ENCODE peak calls at places on chromosome 6, in seven cellular contexts. F is SK-N-SH, N is AG09309, H is uterus, W is neural progenitor cell, P is RWPE2, D is cardiac fibroblast. C is an unnamed sample.

GRCh38 chr6:30979690-30980089 is 3.8 kb upstream of the MUC21 start:
- DNase-seq in D (no peak), P (no peak), H (no peak), F (no peak), W (no peak), N (no peak), C (no peak)

GRCh38 chr6:39330476-39330875 is 8.0 kb upstream of the KCNK16 start:
- DNase-seq in F (no peak), W (no peak), D (no peak), N (no peak), P (no peak), H (no peak), C (no peak)

GRCh38 chr6:64034331-64034730 is 398.7 kb downstream of the PHF3 start:
- DNase-seq in W (no peak), F (no peak), H (no peak), N (no peak), D (no peak), P (no peak), C (no peak)

GRCh38 chr6:169639653-169640278 is 62.1 kb downstream of the WDR27 start:
- DNase-seq in P (no peak), W (peak), H (peak), F (no peak), D (no peak), N (no peak), C (no peak)

GRCh38 chr6:11411592-11411991 is 126.0 kb upstream of the TMEM170B start:
- DNase-seq in F (no peak), W (no peak), N (no peak), P (no peak), D (no peak), H (no peak), C (no peak)

GRCh38 chr6:96624957-96625356 is 62.0 kb downstream of the FHL5 start:
- DNase-seq in D (no peak), N (no peak), W (no peak), F (no peak), H (no peak), P (no peak), C (no peak)

GRCh38 chr6:166478782-166479592 is 96.2 kb upstream of the MPC1 start:
- DNase-seq in H (no peak), F (no peak), N (no peak), W (no peak), P (no peak), D (no peak), C (no peak)

GRCh38 chr6:88211446-88211845 is 45.3 kb upstream of the CNR1 start:
- DNase-seq in D (no peak), W (peak), N (no peak), H (no peak), P (no peak), F (no peak), C (no peak)

GRCh38 chr6:52503344-52503747 is 73.5 kb downstream of the TRAM2 start:
- DNase-seq in H (no peak), D (peak), F (peak), W (peak), N (no peak), P (no peak), C (no peak)

GRCh38 chr6:12474167-12475140 is 184.3 kb downstream of the EDN1 start:
- DNase-seq in H (no peak), D (no peak), P (no peak), F (no peak), W (no peak), N (no peak), C (no peak)

GRCh38 chr6:131917318-131917717 is 33.9 kb downstream of the CCN2 start:
- DNase-seq in D (no peak), W (no peak), H (no peak), P (no peak), F (no peak), N (no peak), C (no peak)

DNA sequence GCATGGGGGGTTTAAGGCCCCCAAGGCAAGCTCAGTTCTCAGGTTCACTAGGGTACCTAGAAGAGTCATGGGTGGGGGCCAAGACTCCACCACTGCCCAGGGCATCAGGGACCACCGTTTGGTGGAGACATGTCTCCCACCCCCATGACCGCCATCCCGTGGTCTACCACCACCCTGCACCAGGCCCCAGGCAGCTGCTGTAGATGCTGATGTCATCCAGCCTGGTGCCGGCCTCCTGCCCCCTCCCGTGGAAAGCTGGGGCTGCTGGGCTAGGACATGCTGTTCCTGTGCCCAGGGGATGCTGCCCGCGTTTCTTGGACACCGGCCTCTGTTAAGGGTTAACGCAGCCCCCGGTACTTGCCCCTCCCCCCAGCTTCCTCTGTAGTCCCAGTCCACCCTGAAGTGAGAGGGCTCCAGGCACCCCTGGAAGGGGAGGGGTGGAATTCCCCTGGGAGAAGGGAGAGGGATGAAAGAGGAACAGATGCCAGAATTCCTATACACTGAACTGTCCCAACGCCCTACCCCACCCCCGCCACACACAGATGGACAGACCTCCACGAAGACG is 587 bp downstream of the IP6K3 start:
- DNase-seq in D (peak), N (no peak), F (peak), W (peak), P (no peak), H (peak), C (no peak)
- TF ChIP-seq CTCF in D (peak), N (peak), F (no peak), W (no peak), P (no peak), H (no peak), C (no peak)

DNA sequence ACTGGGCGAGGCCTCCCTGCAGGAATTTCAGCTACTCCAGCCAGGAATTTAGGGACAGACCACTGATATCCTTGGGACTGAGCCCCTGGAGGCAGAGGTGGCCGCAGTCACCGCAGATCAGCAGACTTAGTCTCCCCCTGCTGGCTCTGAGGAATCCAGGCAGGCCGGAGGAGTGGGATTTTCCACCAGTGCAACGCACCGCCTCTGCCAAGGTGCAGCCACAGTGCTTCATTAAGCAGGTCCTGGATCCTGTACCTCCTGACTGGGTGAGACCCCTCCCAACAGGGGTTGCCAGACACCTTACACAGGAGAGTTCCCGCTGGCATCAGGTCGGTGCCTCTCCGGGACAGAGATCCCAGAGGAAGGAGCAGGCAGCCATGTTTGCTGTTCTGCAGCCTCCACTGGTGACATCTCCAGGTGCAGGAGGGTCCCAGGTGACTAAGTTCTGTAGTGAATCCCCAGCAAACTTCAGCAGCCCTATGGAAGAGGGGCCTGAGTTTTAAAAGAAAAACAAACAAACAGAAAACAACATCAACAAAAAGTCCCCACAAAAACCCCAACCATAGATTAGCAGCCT is 515.2 kb downstream of the FRK start:
- DNase-seq in N (no peak), H (peak), D (no peak), P (no peak), W (peak), F (no peak), C (no peak)
- TF ChIP-seq CTCF in N (no peak), H (no peak), D (no peak), P (no peak), W (peak), F (no peak), C (no peak)

GRCh38 chr6:74574794-74575193 is 631.1 kb downstream of the COL12A1 start:
- DNase-seq in N (no peak), F (peak), D (peak), H (no peak), P (no peak), W (peak), C (no peak)
- TF ChIP-seq CTCF in N (peak), F (peak), D (peak), H (no peak), P (peak), W (peak), C (no peak)

GRCh38 chr6:37502703-37503485 is 3.2 kb upstream of the CCDC167 start:
- DNase-seq in W (no peak), F (no peak), N (no peak), P (no peak), D (no peak), H (no peak), C (no peak)

GRCh38 chr6:37501632-37502466 is 2.2 kb upstream of the CCDC167 start:
- DNase-seq in D (no peak), N (no peak), H (no peak), W (no peak), F (no peak), P (no peak), C (no peak)

GRCh38 chr6:37500294-37500608 is 558 bp upstream of the CCDC167 start:
- DNase-seq in W (no peak), N (no peak), D (no peak), P (no peak), F (no peak), H (no peak), C (no peak)

GRCh38 chr6:37496951-37497885 is 2.5 kb downstream of the CCDC167 start:
- DNase-seq in D (no peak), W (no peak), H (no peak), P (no peak), N (no peak), F (no peak), C (no peak)

GRCh38 chr6:37499433-37500293 is at the start of gene CCDC167:
- DNase-seq in N (peak), D (peak), P (peak), W (peak), F (peak), H (peak), C (peak)
- TF ChIP-seq CTCF in N (no peak), D (no peak), P (no peak), W (no peak), F (no peak), H (no peak), C (no peak)

GRCh38 chr6:32239462-32239861 is 15.6 kb upstream of the NOTCH4 start:
- DNase-seq in F (no peak), W (no peak), P (no peak), D (no peak), N (no peak), H (no peak), C (no peak)

GRCh38 chr6:32244946-32245398 is 21.1 kb upstream of the NOTCH4 start:
- DNase-seq in P (no peak), D (peak), N (peak), W (peak), H (peak), F (peak), C (peak)

GRCh38 chr6:32244270-32244669 is 20.4 kb upstream of the NOTCH4 start:
- DNase-seq in W (no peak), P (no peak), H (peak), D (peak), N (no peak), F (no peak), C (no peak)

GRCh38 chr6:32240686-32241085 is 16.8 kb upstream of the NOTCH4 start:
- DNase-seq in W (no peak), P (no peak), F (no peak), H (no peak), D (no peak), N (no peak), C (no peak)
- TF ChIP-seq CTCF in W (no peak), P (peak), F (no peak), H (no peak), D (no peak), N (no peak), C (no peak)

C was measured in omental fat pad.